ENCODE peak calls at places on chromosomes 5 and 9, in five cellular contexts. One of them, this sample, is unnamed.

GRCh38 chr5:168128556-168128955 is 162.9 kb upstream of the WWC1 start:
- DNase-seq in tibial artery: no peak
- DNase-seq in SK-N-SH: peak; percentile 18
- DNase-seq in gastrocnemius medialis: no peak
- DNase-seq in PC-3: no peak
- DNase-seq in this sample: no peak

GRCh38 chr5:17343675-17344074 is 126.2 kb downstream of the BASP1 start:
- DNase-seq in tibial artery: no peak
- DNase-seq in SK-N-SH: no peak
- DNase-seq in gastrocnemius medialis: no peak
- DNase-seq in PC-3: peak; percentile 89
- DNase-seq in this sample: no peak

GRCh38 chr5:128470663-128471062 is 67.4 kb downstream of the FBN2 start:
- DNase-seq in tibial artery: no peak
- DNase-seq in SK-N-SH: no peak
- DNase-seq in gastrocnemius medialis: no peak
- DNase-seq in PC-3: no peak
- DNase-seq in this sample: no peak

GRCh38 chr9:134629586-134630392 is 11.8 kb upstream of the COL5A1 start:
- DNase-seq in tibial artery: peak; percentile 11
- DNase-seq in SK-N-SH: no peak
- DNase-seq in gastrocnemius medialis: peak; percentile 6
- DNase-seq in PC-3: no peak
- DNase-seq in this sample: peak; percentile 30

GRCh38 chr5:146906803-146907202 is 28.2 kb upstream of the PPP2R2B start:
- DNase-seq in tibial artery: no peak
- DNase-seq in SK-N-SH: no peak
- DNase-seq in gastrocnemius medialis: no peak
- DNase-seq in PC-3: no peak
- DNase-seq in this sample: peak; percentile 94

GRCh38 chr9:110815361-110815760 is 146.8 kb downstream of the MUSK start:
- DNase-seq in tibial artery: no peak
- DNase-seq in SK-N-SH: no peak
- DNase-seq in gastrocnemius medialis: no peak
- DNase-seq in PC-3: no peak
- DNase-seq in this sample: no peak

GRCh38 chr5:74179183-74179582 is 461.3 kb downstream of the ENC1 start:
- DNase-seq in tibial artery: no peak
- DNase-seq in SK-N-SH: no peak
- DNase-seq in gastrocnemius medialis: no peak
- DNase-seq in PC-3: no peak
- DNase-seq in this sample: no peak

GRCh38 chr9:81492710-81493447 is 196.5 kb downstream of the TLE1 start:
- DNase-seq in tibial artery: no peak
- DNase-seq in SK-N-SH: no peak
- DNase-seq in gastrocnemius medialis: no peak
- DNase-seq in PC-3: peak; percentile 90
- DNase-seq in this sample: no peak

GRCh38 chr5:4017076-4017803 is 421.6 kb downstream of the IRX1 start:
- DNase-seq in tibial artery: no peak
- DNase-seq in SK-N-SH: no peak
- DNase-seq in gastrocnemius medialis: no peak
- DNase-seq in PC-3: no peak
- DNase-seq in this sample: no peak

GRCh38 chr5:124735169-124735858 is 11.1 kb downstream of the ZNF608 start:
- DNase-seq in tibial artery: no peak
- DNase-seq in SK-N-SH: peak; percentile 80
- DNase-seq in gastrocnemius medialis: no peak
- DNase-seq in PC-3: no peak
- DNase-seq in this sample: peak; percentile 84

GRCh38 chr5:150631326-150631701 is 9.1 kb upstream of the SYNPO start:
- DNase-seq in tibial artery: no peak
- DNase-seq in SK-N-SH: no peak
- DNase-seq in gastrocnemius medialis: no peak
- DNase-seq in PC-3: no peak
- DNase-seq in this sample: no peak

GRCh38 chr9:26271495-26272122 is 593.4 kb upstream of the TUSC1 start:
- DNase-seq in tibial artery: no peak
- DNase-seq in SK-N-SH: no peak
- DNase-seq in gastrocnemius medialis: no peak
- DNase-seq in PC-3: no peak
- DNase-seq in this sample: no peak

GRCh38 chr9:130881516-130881915 is 15.1 kb downstream of the QRFP start:
- DNase-seq in tibial artery: no peak
- DNase-seq in SK-N-SH: no peak
- DNase-seq in gastrocnemius medialis: no peak
- DNase-seq in PC-3: no peak
- DNase-seq in this sample: no peak

GRCh38 chr5:1007681-1008450 is 736 bp upstream of the NKD2 start:
- DNase-seq in tibial artery: no peak
- DNase-seq in SK-N-SH: no peak
- DNase-seq in gastrocnemius medialis: peak; percentile 3
- DNase-seq in PC-3: no peak
- DNase-seq in this sample: peak; percentile 44

DNA sequence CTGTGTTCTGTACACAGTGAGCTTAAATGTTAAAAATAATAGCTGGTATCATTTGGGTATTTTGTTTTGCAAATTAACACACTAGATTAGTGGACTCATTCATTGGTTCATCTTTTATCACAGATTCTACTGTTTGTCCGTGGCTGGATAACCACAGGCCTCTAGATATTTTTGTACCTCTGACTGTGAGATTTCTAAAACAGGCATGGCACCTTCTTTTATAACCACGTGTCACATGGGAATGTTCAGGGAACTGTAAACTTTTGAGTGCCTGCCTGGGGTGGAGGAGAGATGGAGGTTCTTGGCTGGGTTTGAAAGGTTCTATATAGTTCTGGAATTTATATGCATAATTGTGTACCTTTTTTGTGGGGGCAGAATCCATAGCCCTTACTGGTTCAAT is 16.7 kb downstream of the TLE4 start:
- DNase-seq in tibial artery: no peak
- DNase-seq in SK-N-SH: no peak
- DNase-seq in gastrocnemius medialis: no peak
- DNase-seq in PC-3: no peak
- DNase-seq in this sample: no peak
- H3K4me1 ChIP-seq in tibial artery: no peaks in the 10 kb centered on the region
- H3K4me1 ChIP-seq in SK-N-SH: peaks cover 8% of the 10 kb centered on the region
- H3K4me1 ChIP-seq in gastrocnemius medialis: peaks cover 52% of the 10 kb centered on the region
- H3K4me1 ChIP-seq in PC-3: no peaks in the 10 kb centered on the region
- H3K4me1 ChIP-seq in this sample: no peaks in the 10 kb centered on the region

DNA sequence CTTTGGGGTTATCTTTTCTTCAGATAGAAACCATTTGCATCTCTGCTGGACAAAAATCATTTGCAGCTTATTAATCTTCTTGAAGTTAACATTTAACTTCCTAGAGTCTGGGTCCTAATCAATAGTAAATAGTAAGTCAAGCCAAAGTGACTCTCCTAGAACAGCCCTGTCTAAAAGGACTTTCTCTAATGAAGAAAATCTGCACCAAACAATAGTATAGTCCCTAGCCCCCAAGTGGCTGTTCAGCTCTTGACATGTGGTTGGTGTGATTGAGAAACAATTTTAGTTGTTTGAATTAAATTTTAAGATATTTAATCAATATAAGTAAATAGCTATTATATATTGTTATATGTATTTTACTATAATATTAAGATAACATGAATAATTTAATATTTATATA is 64.6 kb upstream of the SHB start:
- DNase-seq in tibial artery: no peak
- DNase-seq in SK-N-SH: no peak
- DNase-seq in gastrocnemius medialis: no peak
- DNase-seq in PC-3: no peak
- DNase-seq in this sample: no peak
- TF ChIP-seq CTCF in tibial artery: no peak
- TF ChIP-seq CTCF in SK-N-SH: no peak
- TF ChIP-seq CTCF in gastrocnemius medialis: no peak
- TF ChIP-seq CTCF in PC-3: no peak
- TF ChIP-seq CTCF in this sample: peak; percentile 59

GRCh38 chr9:68497629-68498028 is 43.1 kb downstream of the TMEM252 start:
- DNase-seq in tibial artery: no peak
- DNase-seq in SK-N-SH: no peak
- DNase-seq in gastrocnemius medialis: no peak
- DNase-seq in PC-3: no peak
- DNase-seq in this sample: no peak

GRCh38 chr9:68502279-68502678 is 38.4 kb downstream of the TMEM252 start:
- DNase-seq in tibial artery: no peak
- DNase-seq in SK-N-SH: no peak
- DNase-seq in gastrocnemius medialis: no peak
- DNase-seq in PC-3: no peak
- DNase-seq in this sample: no peak

GRCh38 chr9:68498816-68499215 is 41.9 kb downstream of the TMEM252 start:
- DNase-seq in tibial artery: no peak
- DNase-seq in SK-N-SH: no peak
- DNase-seq in gastrocnemius medialis: no peak
- DNase-seq in PC-3: no peak
- DNase-seq in this sample: no peak

GRCh38 chr9:68501159-68501506 is 39.5 kb downstream of the TMEM252 start:
- DNase-seq in tibial artery: no peak
- DNase-seq in SK-N-SH: no peak
- DNase-seq in gastrocnemius medialis: no peak
- DNase-seq in PC-3: no peak
- DNase-seq in this sample: no peak

GRCh38 chr9:68500457-68501158 is 40.1 kb downstream of the TMEM252 start:
- DNase-seq in tibial artery: no peak
- DNase-seq in SK-N-SH: no peak
- DNase-seq in gastrocnemius medialis: no peak
- DNase-seq in PC-3: peak; percentile 90
- DNase-seq in this sample: no peak
- H3K4me1 ChIP-seq in tibial artery: no peaks in the 10 kb centered on the region
- H3K4me1 ChIP-seq in SK-N-SH: no peaks in the 10 kb centered on the region
- H3K4me1 ChIP-seq in gastrocnemius medialis: peaks cover 33% of the 10 kb centered on the region
- H3K4me1 ChIP-seq in PC-3: peaks cover 38% of the 10 kb centered on the region
- H3K4me1 ChIP-seq in this sample: peaks cover 4% of the 10 kb centered on the region

DNA sequence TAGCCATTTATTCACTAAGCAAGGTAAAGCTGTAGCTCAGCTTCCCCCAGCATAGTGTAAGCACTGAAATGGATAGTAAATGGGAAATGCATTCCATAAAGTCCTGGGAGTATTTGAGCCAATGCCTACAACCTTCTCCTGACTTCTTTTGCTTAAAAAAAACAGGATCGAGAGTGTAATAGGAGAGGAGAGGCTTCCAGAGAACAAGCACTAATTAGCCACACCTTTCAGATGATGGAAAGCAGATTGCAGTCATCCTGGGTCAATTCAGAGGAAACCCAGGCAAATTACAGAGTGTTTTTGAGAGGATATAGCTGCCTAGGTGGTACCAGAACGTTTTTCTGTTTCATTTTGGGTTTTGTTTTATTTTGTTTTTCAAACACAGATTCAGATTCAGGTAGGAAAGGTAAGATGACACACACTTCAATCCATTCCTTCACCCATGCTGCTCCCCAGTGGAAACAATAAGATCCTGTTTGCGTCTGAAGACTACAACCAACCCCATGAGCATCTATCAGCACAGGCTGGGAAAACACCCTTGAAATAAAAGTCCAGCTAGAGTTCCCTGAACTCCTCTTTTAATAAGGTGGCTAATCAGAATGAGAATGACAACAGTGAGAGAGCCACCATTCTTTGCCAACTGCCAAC is 95.6 kb downstream of the RFK start:
- DNase-seq in tibial artery: no peak
- DNase-seq in SK-N-SH: no peak
- DNase-seq in gastrocnemius medialis: no peak
- DNase-seq in PC-3: no peak
- DNase-seq in this sample: peak; percentile 51
- TF ChIP-seq CTCF in tibial artery: no peak
- TF ChIP-seq CTCF in SK-N-SH: no peak
- TF ChIP-seq CTCF in gastrocnemius medialis: no peak
- TF ChIP-seq CTCF in PC-3: no peak
- TF ChIP-seq CTCF in this sample: peak; percentile 58

GRCh38 chr9:127829205-127829935 is 25.1 kb downstream of the ENG start:
- DNase-seq in tibial artery: no peak
- DNase-seq in SK-N-SH: no peak
- DNase-seq in gastrocnemius medialis: no peak
- DNase-seq in PC-3: no peak
- DNase-seq in this sample: peak; percentile 47

GRCh38 chr9:127832248-127832647 is 22.2 kb downstream of the ENG start:
- DNase-seq in tibial artery: no peak
- DNase-seq in SK-N-SH: no peak
- DNase-seq in gastrocnemius medialis: no peak
- DNase-seq in PC-3: no peak
- DNase-seq in this sample: peak; percentile 52

GRCh38 chr9:127835930-127836586 is 18.4 kb downstream of the ENG start:
- DNase-seq in tibial artery: peak; percentile 58
- DNase-seq in SK-N-SH: no peak
- DNase-seq in gastrocnemius medialis: no peak
- DNase-seq in PC-3: no peak
- DNase-seq in this sample: no peak

GRCh38 chr9:127837346-127837745 is 17.1 kb downstream of the ENG start:
- DNase-seq in tibial artery: no peak
- DNase-seq in SK-N-SH: no peak
- DNase-seq in gastrocnemius medialis: no peak
- DNase-seq in PC-3: no peak
- DNase-seq in this sample: no peak

GRCh38 chr9:127833555-127833954 is 20.9 kb downstream of the ENG start:
- DNase-seq in tibial artery: no peak
- DNase-seq in SK-N-SH: no peak
- DNase-seq in gastrocnemius medialis: no peak
- DNase-seq in PC-3: no peak
- DNase-seq in this sample: no peak
- H3K4me1 ChIP-seq in tibial artery: peaks cover 5% of the 10 kb centered on the region
- H3K4me1 ChIP-seq in SK-N-SH: no peaks in the 10 kb centered on the region
- H3K4me1 ChIP-seq in gastrocnemius medialis: peaks cover 44% of the 10 kb centered on the region
- H3K4me1 ChIP-seq in PC-3: peaks cover 9% of the 10 kb centered on the region
- H3K4me1 ChIP-seq in this sample: no peaks in the 10 kb centered on the region

DNA sequence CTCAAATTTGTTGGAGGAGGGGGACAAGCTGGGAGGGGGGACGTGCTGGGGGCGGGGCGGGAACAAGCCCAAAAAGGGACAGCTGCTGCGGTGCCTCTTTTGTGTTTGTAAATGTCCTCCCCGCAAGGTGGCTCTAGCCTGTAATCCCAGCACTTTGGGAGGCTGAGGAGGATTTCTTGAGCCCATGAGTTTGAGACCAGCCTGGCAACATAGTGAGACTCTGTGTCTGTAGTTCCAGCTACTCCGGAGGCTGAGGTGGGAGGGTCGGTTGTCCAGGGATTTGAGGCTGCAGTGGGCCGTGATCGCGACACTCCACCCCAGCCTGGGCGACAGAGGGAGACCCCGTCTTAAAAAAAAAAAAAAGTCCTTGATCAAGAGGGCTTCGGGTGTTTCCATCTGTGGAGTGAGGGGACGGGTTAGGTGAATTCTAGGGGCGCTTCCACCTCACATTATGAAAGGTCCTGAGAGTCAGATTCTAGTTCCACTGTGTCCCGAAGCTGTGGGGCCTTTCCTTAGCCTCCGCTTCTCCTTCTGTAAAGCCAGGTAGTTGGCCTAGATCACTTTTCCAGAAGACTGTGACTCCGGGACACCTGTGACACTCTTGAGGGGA is 779 bp upstream of the CTNNA1 start:
- DNase-seq in tibial artery: peak; percentile 47
- DNase-seq in SK-N-SH: no peak
- DNase-seq in gastrocnemius medialis: peak; percentile 23
- DNase-seq in PC-3: peak; percentile 37
- DNase-seq in this sample: peak; percentile 86
- TF ChIP-seq CTCF in tibial artery: no peak
- TF ChIP-seq CTCF in SK-N-SH: no peak
- TF ChIP-seq CTCF in gastrocnemius medialis: no peak
- TF ChIP-seq CTCF in PC-3: peak; percentile 5
- TF ChIP-seq CTCF in this sample: peak; percentile 63